ENCODE peak calls at places on chromosomes 13 and 19, in ten cellular contexts. One of them, this sample, is unnamed.

GRCh38 chr13:56457535-56458200 is 683.0 kb upstream of the PRR20A start:
- DNase-seq in hepatic stellate cell: no peak
- DNase-seq in SJSA1: no peak
- DNase-seq in upper lobe of right lung: no peak
- DNase-seq in WTC11: no peak
- DNase-seq in stimulated activated CD4-positive, alpha-beta T cell treated with anti-CD3 and anti-CD28 coated beads, TNF-alpha, amount 100 ng/mL, for 48 hours: no peak
- DNase-seq in left ventricle myocardium inferior: no peak
- DNase-seq in GM10248: no peak
- DNase-seq in pulmonary artery endothelial cell: no peak
- DNase-seq in activated CD8-positive, alpha-beta memory T cell treated with anti-CD3 and anti-CD28 coated beads for 24 hours: no peak
- DNase-seq in this sample: no peak

GRCh38 chr13:65600702-65601101 is 1629.4 kb downstream of the PCDH9 start:
- DNase-seq in activated CD8-positive, alpha-beta memory T cell treated with anti-CD3 and anti-CD28 coated beads for 24 hours: no peak
- DNase-seq in SJSA1: peak; percentile 55
- DNase-seq in GM10248: no peak
- DNase-seq in pulmonary artery endothelial cell: no peak
- DNase-seq in stimulated activated CD4-positive, alpha-beta T cell treated with anti-CD3 and anti-CD28 coated beads, TNF-alpha, amount 100 ng/mL, for 48 hours: no peak
- DNase-seq in upper lobe of right lung: no peak
- DNase-seq in WTC11: no peak
- DNase-seq in left ventricle myocardium inferior: no peak
- DNase-seq in hepatic stellate cell: no peak
- DNase-seq in this sample: no peak

GRCh38 chr13:24184265-24184841 is 23.8 kb downstream of the SPATA13 start:
- DNase-seq in left ventricle myocardium inferior: no peak
- DNase-seq in activated CD8-positive, alpha-beta memory T cell treated with anti-CD3 and anti-CD28 coated beads for 24 hours: no peak
- DNase-seq in pulmonary artery endothelial cell: no peak
- DNase-seq in stimulated activated CD4-positive, alpha-beta T cell treated with anti-CD3 and anti-CD28 coated beads, TNF-alpha, amount 100 ng/mL, for 48 hours: no peak
- DNase-seq in GM10248: no peak
- DNase-seq in WTC11: no peak
- DNase-seq in SJSA1: no peak
- DNase-seq in hepatic stellate cell: no peak
- DNase-seq in upper lobe of right lung: no peak
- DNase-seq in this sample: no peak

GRCh38 chr13:66532146-66532545 is 698.0 kb downstream of the PCDH9 start:
- DNase-seq in hepatic stellate cell: peak; percentile 24
- DNase-seq in pulmonary artery endothelial cell: no peak
- DNase-seq in SJSA1: no peak
- DNase-seq in left ventricle myocardium inferior: no peak
- DNase-seq in activated CD8-positive, alpha-beta memory T cell treated with anti-CD3 and anti-CD28 coated beads for 24 hours: no peak
- DNase-seq in WTC11: no peak
- DNase-seq in upper lobe of right lung: no peak
- DNase-seq in stimulated activated CD4-positive, alpha-beta T cell treated with anti-CD3 and anti-CD28 coated beads, TNF-alpha, amount 100 ng/mL, for 48 hours: no peak
- DNase-seq in GM10248: no peak
- DNase-seq in this sample: no peak

GRCh38 chr19:19134687-19135158 is 3.6 kb downstream of the TMEM161A start:
- DNase-seq in left ventricle myocardium inferior: peak; percentile 82
- DNase-seq in activated CD8-positive, alpha-beta memory T cell treated with anti-CD3 and anti-CD28 coated beads for 24 hours: peak; percentile 72
- DNase-seq in WTC11: peak; percentile 82
- DNase-seq in SJSA1: no peak
- DNase-seq in pulmonary artery endothelial cell: no peak
- DNase-seq in stimulated activated CD4-positive, alpha-beta T cell treated with anti-CD3 and anti-CD28 coated beads, TNF-alpha, amount 100 ng/mL, for 48 hours: no peak
- DNase-seq in GM10248: no peak
- DNase-seq in upper lobe of right lung: peak; percentile 78
- DNase-seq in hepatic stellate cell: no peak
- DNase-seq in this sample: no peak

GRCh38 chr13:97640236-97640635 is 206.3 kb downstream of the RAP2A start:
- DNase-seq in pulmonary artery endothelial cell: no peak
- DNase-seq in SJSA1: no peak
- DNase-seq in hepatic stellate cell: no peak
- DNase-seq in left ventricle myocardium inferior: no peak
- DNase-seq in WTC11: no peak
- DNase-seq in activated CD8-positive, alpha-beta memory T cell treated with anti-CD3 and anti-CD28 coated beads for 24 hours: no peak
- DNase-seq in stimulated activated CD4-positive, alpha-beta T cell treated with anti-CD3 and anti-CD28 coated beads, TNF-alpha, amount 100 ng/mL, for 48 hours: no peak
- DNase-seq in upper lobe of right lung: no peak
- DNase-seq in GM10248: no peak
- DNase-seq in this sample: no peak

GRCh38 chr19:16136185-16137067 is 7.1 kb upstream of the HSH2D start:
- DNase-seq in pulmonary artery endothelial cell: no peak
- DNase-seq in upper lobe of right lung: no peak
- DNase-seq in activated CD8-positive, alpha-beta memory T cell treated with anti-CD3 and anti-CD28 coated beads for 24 hours: no peak
- DNase-seq in SJSA1: no peak
- DNase-seq in left ventricle myocardium inferior: no peak
- DNase-seq in hepatic stellate cell: no peak
- DNase-seq in GM10248: no peak
- DNase-seq in stimulated activated CD4-positive, alpha-beta T cell treated with anti-CD3 and anti-CD28 coated beads, TNF-alpha, amount 100 ng/mL, for 48 hours: no peak
- DNase-seq in WTC11: no peak
- DNase-seq in this sample: no peak

GRCh38 chr19:16860118-16860517 is 28.7 kb upstream of the F2RL3 start:
- DNase-seq in left ventricle myocardium inferior: no peak
- DNase-seq in GM10248: no peak
- DNase-seq in activated CD8-positive, alpha-beta memory T cell treated with anti-CD3 and anti-CD28 coated beads for 24 hours: no peak
- DNase-seq in hepatic stellate cell: no peak
- DNase-seq in upper lobe of right lung: no peak
- DNase-seq in WTC11: no peak
- DNase-seq in pulmonary artery endothelial cell: no peak
- DNase-seq in SJSA1: no peak
- DNase-seq in stimulated activated CD4-positive, alpha-beta T cell treated with anti-CD3 and anti-CD28 coated beads, TNF-alpha, amount 100 ng/mL, for 48 hours: no peak
- DNase-seq in this sample: no peak

GRCh38 chr13:66021846-66022245 is 1208.3 kb downstream of the PCDH9 start:
- DNase-seq in upper lobe of right lung: no peak
- DNase-seq in activated CD8-positive, alpha-beta memory T cell treated with anti-CD3 and anti-CD28 coated beads for 24 hours: no peak
- DNase-seq in pulmonary artery endothelial cell: no peak
- DNase-seq in stimulated activated CD4-positive, alpha-beta T cell treated with anti-CD3 and anti-CD28 coated beads, TNF-alpha, amount 100 ng/mL, for 48 hours: no peak
- DNase-seq in left ventricle myocardium inferior: no peak
- DNase-seq in hepatic stellate cell: no peak
- DNase-seq in WTC11: no peak
- DNase-seq in GM10248: no peak
- DNase-seq in SJSA1: no peak
- DNase-seq in this sample: no peak

GRCh38 chr19:8302734-8303133 is 5.4 kb downstream of the CD320 start:
- DNase-seq in left ventricle myocardium inferior: no peak
- DNase-seq in stimulated activated CD4-positive, alpha-beta T cell treated with anti-CD3 and anti-CD28 coated beads, TNF-alpha, amount 100 ng/mL, for 48 hours: no peak
- DNase-seq in WTC11: peak; percentile 5
- DNase-seq in SJSA1: peak; percentile 40
- DNase-seq in upper lobe of right lung: peak; percentile 54
- DNase-seq in pulmonary artery endothelial cell: no peak
- DNase-seq in activated CD8-positive, alpha-beta memory T cell treated with anti-CD3 and anti-CD28 coated beads for 24 hours: peak; percentile 55
- DNase-seq in GM10248: no peak
- DNase-seq in hepatic stellate cell: no peak
- DNase-seq in this sample: no peak

GRCh38 chr13:87331178-87331577 is 340.0 kb upstream of the SLITRK5 start:
- DNase-seq in pulmonary artery endothelial cell: no peak
- DNase-seq in stimulated activated CD4-positive, alpha-beta T cell treated with anti-CD3 and anti-CD28 coated beads, TNF-alpha, amount 100 ng/mL, for 48 hours: no peak
- DNase-seq in GM10248: no peak
- DNase-seq in left ventricle myocardium inferior: no peak
- DNase-seq in upper lobe of right lung: no peak
- DNase-seq in WTC11: no peak
- DNase-seq in SJSA1: no peak
- DNase-seq in activated CD8-positive, alpha-beta memory T cell treated with anti-CD3 and anti-CD28 coated beads for 24 hours: no peak
- DNase-seq in hepatic stellate cell: no peak
- DNase-seq in this sample: no peak

GRCh38 chr13:61286148-61286745 is 129.4 kb downstream of the PCDH20 start:
- DNase-seq in upper lobe of right lung: no peak
- DNase-seq in WTC11: peak; percentile 54
- DNase-seq in activated CD8-positive, alpha-beta memory T cell treated with anti-CD3 and anti-CD28 coated beads for 24 hours: no peak
- DNase-seq in pulmonary artery endothelial cell: no peak
- DNase-seq in GM10248: no peak
- DNase-seq in left ventricle myocardium inferior: no peak
- DNase-seq in stimulated activated CD4-positive, alpha-beta T cell treated with anti-CD3 and anti-CD28 coated beads, TNF-alpha, amount 100 ng/mL, for 48 hours: no peak
- DNase-seq in hepatic stellate cell: no peak
- DNase-seq in SJSA1: no peak
- DNase-seq in this sample: no peak

GRCh38 chr13:30829788-30830637 is 76.1 kb upstream of the MEDAG start:
- DNase-seq in upper lobe of right lung: no peak
- DNase-seq in activated CD8-positive, alpha-beta memory T cell treated with anti-CD3 and anti-CD28 coated beads for 24 hours: no peak
- DNase-seq in pulmonary artery endothelial cell: no peak
- DNase-seq in GM10248: no peak
- DNase-seq in hepatic stellate cell: no peak
- DNase-seq in WTC11: no peak
- DNase-seq in left ventricle myocardium inferior: no peak
- DNase-seq in SJSA1: no peak
- DNase-seq in stimulated activated CD4-positive, alpha-beta T cell treated with anti-CD3 and anti-CD28 coated beads, TNF-alpha, amount 100 ng/mL, for 48 hours: no peak
- DNase-seq in this sample: no peak

GRCh38 chr19:41023193-41023592 is 32.1 kb downstream of the CYP2B6 start:
- DNase-seq in GM10248: no peak
- DNase-seq in WTC11: no peak
- DNase-seq in upper lobe of right lung: no peak
- DNase-seq in hepatic stellate cell: no peak
- DNase-seq in activated CD8-positive, alpha-beta memory T cell treated with anti-CD3 and anti-CD28 coated beads for 24 hours: peak; percentile 32
- DNase-seq in SJSA1: no peak
- DNase-seq in pulmonary artery endothelial cell: no peak
- DNase-seq in stimulated activated CD4-positive, alpha-beta T cell treated with anti-CD3 and anti-CD28 coated beads, TNF-alpha, amount 100 ng/mL, for 48 hours: no peak
- DNase-seq in left ventricle myocardium inferior: no peak
- DNase-seq in this sample: no peak

GRCh38 chr13:59176775-59177174 is 987.0 kb downstream of the DIAPH3 start:
- DNase-seq in upper lobe of right lung: no peak
- DNase-seq in hepatic stellate cell: peak; percentile 8
- DNase-seq in GM10248: peak; percentile 10
- DNase-seq in pulmonary artery endothelial cell: no peak
- DNase-seq in WTC11: no peak
- DNase-seq in SJSA1: no peak
- DNase-seq in left ventricle myocardium inferior: no peak
- DNase-seq in stimulated activated CD4-positive, alpha-beta T cell treated with anti-CD3 and anti-CD28 coated beads, TNF-alpha, amount 100 ng/mL, for 48 hours: no peak
- DNase-seq in activated CD8-positive, alpha-beta memory T cell treated with anti-CD3 and anti-CD28 coated beads for 24 hours: no peak
- DNase-seq in this sample: peak; percentile 16

GRCh38 chr13:66994498-66995365 is 235.4 kb downstream of the PCDH9 start:
- DNase-seq in WTC11: no peak
- DNase-seq in stimulated activated CD4-positive, alpha-beta T cell treated with anti-CD3 and anti-CD28 coated beads, TNF-alpha, amount 100 ng/mL, for 48 hours: no peak
- DNase-seq in SJSA1: no peak
- DNase-seq in left ventricle myocardium inferior: no peak
- DNase-seq in pulmonary artery endothelial cell: no peak
- DNase-seq in upper lobe of right lung: no peak
- DNase-seq in hepatic stellate cell: no peak
- DNase-seq in GM10248: peak; percentile 13
- DNase-seq in activated CD8-positive, alpha-beta memory T cell treated with anti-CD3 and anti-CD28 coated beads for 24 hours: no peak
- DNase-seq in this sample: no peak

GRCh38 chr13:77492982-77493381 is 42.5 kb upstream of the SCEL start:
- DNase-seq in activated CD8-positive, alpha-beta memory T cell treated with anti-CD3 and anti-CD28 coated beads for 24 hours: no peak
- DNase-seq in hepatic stellate cell: no peak
- DNase-seq in stimulated activated CD4-positive, alpha-beta T cell treated with anti-CD3 and anti-CD28 coated beads, TNF-alpha, amount 100 ng/mL, for 48 hours: no peak
- DNase-seq in pulmonary artery endothelial cell: peak; percentile 70
- DNase-seq in SJSA1: no peak
- DNase-seq in GM10248: peak; percentile 31
- DNase-seq in upper lobe of right lung: no peak
- DNase-seq in left ventricle myocardium inferior: no peak
- DNase-seq in WTC11: no peak
- DNase-seq in this sample: no peak

GRCh38 chr13:93700115-93700514 is 473.5 kb downstream of the GPC6 start:
- DNase-seq in stimulated activated CD4-positive, alpha-beta T cell treated with anti-CD3 and anti-CD28 coated beads, TNF-alpha, amount 100 ng/mL, for 48 hours: no peak
- DNase-seq in hepatic stellate cell: no peak
- DNase-seq in left ventricle myocardium inferior: no peak
- DNase-seq in GM10248: no peak
- DNase-seq in SJSA1: no peak
- DNase-seq in activated CD8-positive, alpha-beta memory T cell treated with anti-CD3 and anti-CD28 coated beads for 24 hours: no peak
- DNase-seq in pulmonary artery endothelial cell: no peak
- DNase-seq in WTC11: no peak
- DNase-seq in upper lobe of right lung: no peak
- DNase-seq in this sample: no peak

GRCh38 chr13:74444161-74444571 is 310.0 kb upstream of the KLF12 start:
- DNase-seq in WTC11: no peak
- DNase-seq in stimulated activated CD4-positive, alpha-beta T cell treated with anti-CD3 and anti-CD28 coated beads, TNF-alpha, amount 100 ng/mL, for 48 hours: no peak
- DNase-seq in GM10248: no peak
- DNase-seq in pulmonary artery endothelial cell: no peak
- DNase-seq in hepatic stellate cell: no peak
- DNase-seq in left ventricle myocardium inferior: no peak
- DNase-seq in activated CD8-positive, alpha-beta memory T cell treated with anti-CD3 and anti-CD28 coated beads for 24 hours: no peak
- DNase-seq in upper lobe of right lung: no peak
- DNase-seq in SJSA1: no peak
- DNase-seq in this sample: no peak

GRCh38 chr19:49560358-49560900 is 19.9 kb downstream of the NOSIP start:
- DNase-seq in upper lobe of right lung: peak; percentile 73
- DNase-seq in left ventricle myocardium inferior: peak; percentile 35
- DNase-seq in hepatic stellate cell: no peak
- DNase-seq in SJSA1: no peak
- DNase-seq in WTC11: no peak
- DNase-seq in activated CD8-positive, alpha-beta memory T cell treated with anti-CD3 and anti-CD28 coated beads for 24 hours: peak; percentile 76
- DNase-seq in pulmonary artery endothelial cell: no peak
- DNase-seq in stimulated activated CD4-positive, alpha-beta T cell treated with anti-CD3 and anti-CD28 coated beads, TNF-alpha, amount 100 ng/mL, for 48 hours: no peak
- DNase-seq in GM10248: no peak
- DNase-seq in this sample: no peak

GRCh38 chr13:95870421-95870820 is 182.8 kb downstream of the UGGT2 start:
- DNase-seq in SJSA1: no peak
- DNase-seq in upper lobe of right lung: no peak
- DNase-seq in hepatic stellate cell: no peak
- DNase-seq in stimulated activated CD4-positive, alpha-beta T cell treated with anti-CD3 and anti-CD28 coated beads, TNF-alpha, amount 100 ng/mL, for 48 hours: no peak
- DNase-seq in left ventricle myocardium inferior: no peak
- DNase-seq in WTC11: no peak
- DNase-seq in GM10248: no peak
- DNase-seq in pulmonary artery endothelial cell: no peak
- DNase-seq in activated CD8-positive, alpha-beta memory T cell treated with anti-CD3 and anti-CD28 coated beads for 24 hours: no peak
- DNase-seq in this sample: no peak

GRCh38 chr19:32458500-32459123 is 53.0 kb downstream of the DPY19L3 start:
- DNase-seq in activated CD8-positive, alpha-beta memory T cell treated with anti-CD3 and anti-CD28 coated beads for 24 hours: no peak
- DNase-seq in WTC11: no peak
- DNase-seq in pulmonary artery endothelial cell: no peak
- DNase-seq in hepatic stellate cell: no peak
- DNase-seq in left ventricle myocardium inferior: no peak
- DNase-seq in upper lobe of right lung: no peak
- DNase-seq in stimulated activated CD4-positive, alpha-beta T cell treated with anti-CD3 and anti-CD28 coated beads, TNF-alpha, amount 100 ng/mL, for 48 hours: no peak
- DNase-seq in GM10248: peak; percentile 44
- DNase-seq in SJSA1: no peak
- DNase-seq in this sample: peak; percentile 49

GRCh38 chr13:49977992-49978391 is 18.9 kb upstream of the TRIM13 start:
- DNase-seq in left ventricle myocardium inferior: no peak
- DNase-seq in SJSA1: no peak
- DNase-seq in hepatic stellate cell: no peak
- DNase-seq in activated CD8-positive, alpha-beta memory T cell treated with anti-CD3 and anti-CD28 coated beads for 24 hours: no peak
- DNase-seq in pulmonary artery endothelial cell: no peak
- DNase-seq in stimulated activated CD4-positive, alpha-beta T cell treated with anti-CD3 and anti-CD28 coated beads, TNF-alpha, amount 100 ng/mL, for 48 hours: no peak
- DNase-seq in GM10248: no peak
- DNase-seq in upper lobe of right lung: no peak
- DNase-seq in WTC11: no peak
- DNase-seq in this sample: no peak

GRCh38 chr19:41363753-41364545 is at the start of gene B9D2:
- DNase-seq in WTC11: peak; percentile 98
- DNase-seq in SJSA1: peak; percentile 99
- DNase-seq in pulmonary artery endothelial cell: peak; percentile 92
- DNase-seq in GM10248: peak; percentile 97
- DNase-seq in stimulated activated CD4-positive, alpha-beta T cell treated with anti-CD3 and anti-CD28 coated beads, TNF-alpha, amount 100 ng/mL, for 48 hours: peak; percentile 92
- DNase-seq in hepatic stellate cell: peak; percentile 98
- DNase-seq in upper lobe of right lung: peak; percentile 99
- DNase-seq in activated CD8-positive, alpha-beta memory T cell treated with anti-CD3 and anti-CD28 coated beads for 24 hours: peak; percentile 99
- DNase-seq in left ventricle myocardium inferior: peak; percentile 98
- DNase-seq in this sample: peak; percentile 96

GRCh38 chr19:51356159-51356801 is 9.9 kb downstream of the ETFB start:
- DNase-seq in WTC11: no peak
- DNase-seq in activated CD8-positive, alpha-beta memory T cell treated with anti-CD3 and anti-CD28 coated beads for 24 hours: no peak
- DNase-seq in stimulated activated CD4-positive, alpha-beta T cell treated with anti-CD3 and anti-CD28 coated beads, TNF-alpha, amount 100 ng/mL, for 48 hours: no peak
- DNase-seq in GM10248: no peak
- DNase-seq in SJSA1: no peak
- DNase-seq in left ventricle myocardium inferior: no peak
- DNase-seq in pulmonary artery endothelial cell: no peak
- DNase-seq in upper lobe of right lung: no peak
- DNase-seq in hepatic stellate cell: no peak
- DNase-seq in this sample: no peak

GRCh38 chr19:35642312-35642711 is 767 bp downstream of the ETV2 start:
- DNase-seq in hepatic stellate cell: no peak
- DNase-seq in pulmonary artery endothelial cell: no peak
- DNase-seq in GM10248: no peak
- DNase-seq in WTC11: no peak
- DNase-seq in SJSA1: no peak
- DNase-seq in upper lobe of right lung: no peak
- DNase-seq in left ventricle myocardium inferior: no peak
- DNase-seq in activated CD8-positive, alpha-beta memory T cell treated with anti-CD3 and anti-CD28 coated beads for 24 hours: no peak
- DNase-seq in stimulated activated CD4-positive, alpha-beta T cell treated with anti-CD3 and anti-CD28 coated beads, TNF-alpha, amount 100 ng/mL, for 48 hours: no peak
- DNase-seq in this sample: no peak

This sample was measured in GM13976.